ENCODE peak calls at places on chromosomes 13 and 19, in five cellular contexts. One of them, this sample, is unnamed. For H3K4me1, the result is how much of the 10 kb centered on the place peaks cover.

GRCh38 chr13:23792680-23793079 is 96.5 kb downstream of the MIPEP start:
- DNase-seq in left lung: no peak
- DNase-seq in GM23338: no peak
- DNase-seq in H9: no peak
- DNase-seq in BE2C: no peak
- DNase-seq in this sample: no peak

GRCh38 chr19:15577184-15577771 is 37.7 kb upstream of the CYP4F8 start:
- DNase-seq in left lung: no peak
- DNase-seq in GM23338: no peak
- DNase-seq in H9: no peak
- DNase-seq in BE2C: no peak
- DNase-seq in this sample: no peak

GRCh38 chr13:46839399-46839798 is 42.4 kb upstream of the ESD start:
- DNase-seq in left lung: no peak
- DNase-seq in GM23338: no peak
- DNase-seq in H9: no peak
- DNase-seq in BE2C: no peak
- DNase-seq in this sample: no peak

GRCh38 chr19:46913852-46914430 is 53.1 kb downstream of the ARHGAP35 start:
- DNase-seq in left lung: no peak
- DNase-seq in GM23338: no peak
- DNase-seq in H9: no peak
- DNase-seq in BE2C: no peak
- DNase-seq in this sample: no peak

GRCh38 chr13:95492044-95492801 is 60.3 kb upstream of the CLDN10 start:
- DNase-seq in left lung: no peak
- DNase-seq in GM23338: peak
- DNase-seq in H9: peak
- DNase-seq in BE2C: peak
- DNase-seq in this sample: no peak

GRCh38 chr19:6875218-6875617 is 12.2 kb upstream of the ADGRE1 start:
- DNase-seq in left lung: no peak
- DNase-seq in GM23338: no peak
- DNase-seq in H9: no peak
- DNase-seq in BE2C: no peak
- DNase-seq in this sample: no peak

GRCh38 chr13:49652691-49653305 is 24.5 kb downstream of the ARL11 start:
- DNase-seq in left lung: no peak
- DNase-seq in GM23338: peak
- DNase-seq in H9: peak
- DNase-seq in BE2C: peak
- DNase-seq in this sample: no peak

GRCh38 chr13:61383101-61383500 is 32.5 kb downstream of the PCDH20 start:
- DNase-seq in left lung: no peak
- DNase-seq in GM23338: no peak
- DNase-seq in H9: no peak
- DNase-seq in BE2C: no peak
- DNase-seq in this sample: no peak

GRCh38 chr19:6273701-6274601 is 5.8 kb downstream of the MLLT1 start:
- DNase-seq in left lung: peak
- DNase-seq in GM23338: no peak
- DNase-seq in H9: no peak
- DNase-seq in BE2C: peak
- DNase-seq in this sample: peak

GRCh38 chr13:97849305-97849704 is 104.2 kb upstream of the IPO5 start:
- DNase-seq in left lung: no peak
- DNase-seq in GM23338: peak
- DNase-seq in H9: no peak
- DNase-seq in BE2C: no peak
- DNase-seq in this sample: no peak

GRCh38 chr13:113291997-113292862 is 4.8 kb upstream of the LAMP1 start:
- DNase-seq in left lung: peak
- DNase-seq in GM23338: peak
- DNase-seq in H9: peak
- DNase-seq in BE2C: no peak
- DNase-seq in this sample: no peak

GRCh38 chr19:37699057-37699456 is 20.5 kb downstream of the ZNF607 start:
- DNase-seq in left lung: no peak
- DNase-seq in GM23338: peak
- DNase-seq in H9: no peak
- DNase-seq in BE2C: no peak
- DNase-seq in this sample: no peak

GRCh38 chr13:32176696-32177095 is 138.5 kb downstream of the ZAR1L start:
- DNase-seq in left lung: no peak
- DNase-seq in GM23338: no peak
- DNase-seq in H9: no peak
- DNase-seq in BE2C: no peak
- DNase-seq in this sample: no peak

GRCh38 chr13:43167058-43167457 is 143.7 kb downstream of the DNAJC15 start:
- DNase-seq in left lung: no peak
- DNase-seq in GM23338: no peak
- DNase-seq in H9: no peak
- DNase-seq in BE2C: no peak
- DNase-seq in this sample: no peak

GRCh38 chr19:931860-932646 is 6.2 kb downstream of the ARID3A start:
- DNase-seq in left lung: no peak
- DNase-seq in GM23338: no peak
- DNase-seq in H9: no peak
- DNase-seq in BE2C: no peak
- DNase-seq in this sample: no peak

GRCh38 chr19:44190020-44190419 is 22.3 kb upstream of the ZNF227 start:
- DNase-seq in left lung: no peak
- DNase-seq in GM23338: no peak
- DNase-seq in H9: no peak
- DNase-seq in BE2C: no peak
- DNase-seq in this sample: no peak

GRCh38 chr19:54030895-54031586 is 32.7 kb downstream of the VSTM1 start:
- DNase-seq in left lung: no peak
- DNase-seq in GM23338: peak
- DNase-seq in H9: no peak
- DNase-seq in BE2C: no peak
- DNase-seq in this sample: no peak

GRCh38 chr19:8512115-8512967 is 1.6 kb downstream of the ZNF414 start:
- DNase-seq in left lung: no peak
- DNase-seq in GM23338: peak
- DNase-seq in H9: peak
- DNase-seq in BE2C: peak
- DNase-seq in this sample: peak

GRCh38 chr19:40279120-40279551 is 6.0 kb downstream of the AKT2 start:
- DNase-seq in left lung: no peak
- DNase-seq in GM23338: no peak
- DNase-seq in H9: no peak
- DNase-seq in BE2C: no peak
- DNase-seq in this sample: no peak

GRCh38 chr13:33639158-33639557 is 178.8 kb upstream of the RFC3 start:
- DNase-seq in left lung: no peak
- DNase-seq in GM23338: no peak
- DNase-seq in H9: no peak
- DNase-seq in BE2C: no peak
- DNase-seq in this sample: no peak

GRCh38 chr13:53873558-53873957 is 844.9 kb downstream of the OLFM4 start:
- DNase-seq in left lung: no peak
- DNase-seq in GM23338: peak
- DNase-seq in H9: peak
- DNase-seq in BE2C: no peak
- DNase-seq in this sample: no peak

GRCh38 chr19:50496189-50497029 is 14.6 kb downstream of the JOSD2 start:
- DNase-seq in left lung: no peak
- DNase-seq in GM23338: peak
- DNase-seq in H9: peak
- DNase-seq in BE2C: no peak
- DNase-seq in this sample: no peak

GRCh38 chr13:114319441-114319871 is 5.2 kb downstream of the CHAMP1 start:
- DNase-seq in left lung: no peak
- DNase-seq in GM23338: no peak
- DNase-seq in H9: no peak
- DNase-seq in BE2C: no peak
- DNase-seq in this sample: no peak

GRCh38 chr19:5131866-5132561 is 163.1 kb downstream of the KDM4B start:
- DNase-seq in left lung: no peak
- DNase-seq in GM23338: no peak
- DNase-seq in H9: no peak
- DNase-seq in BE2C: no peak
- DNase-seq in this sample: no peak

GRCh38 chr13:109273326-109273751 is 513.0 kb downstream of the IRS2 start:
- DNase-seq in left lung: no peak
- DNase-seq in GM23338: no peak
- DNase-seq in H9: no peak
- DNase-seq in BE2C: no peak
- DNase-seq in this sample: no peak

GRCh38 chr19:37691881-37692504 is 27.6 kb downstream of the ZNF607 start:
- DNase-seq in left lung: peak
- DNase-seq in GM23338: peak
- DNase-seq in H9: peak
- DNase-seq in BE2C: peak
- DNase-seq in this sample: peak

GRCh38 chr19:38547446-38547845 is 70.3 kb downstream of the MAP4K1 start:
- DNase-seq in left lung: no peak
- DNase-seq in GM23338: no peak
- DNase-seq in H9: no peak
- DNase-seq in BE2C: no peak
- DNase-seq in this sample: no peak

GRCh38 chr19:9073806-9074205 is 13.1 kb upstream of the OR1M1 start:
- DNase-seq in left lung: no peak
- DNase-seq in GM23338: peak
- DNase-seq in H9: peak
- DNase-seq in BE2C: no peak
- DNase-seq in this sample: no peak

GRCh38 chr19:51295382-51296126 is 15.9 kb upstream of the IGLON5 start:
- DNase-seq in left lung: no peak
- DNase-seq in GM23338: peak
- DNase-seq in H9: peak
- DNase-seq in BE2C: no peak
- DNase-seq in this sample: no peak

GRCh38 chr13:48158290-48158689 is 63.4 kb upstream of the MED4 start:
- DNase-seq in left lung: peak
- DNase-seq in GM23338: no peak
- DNase-seq in H9: no peak
- DNase-seq in BE2C: no peak
- DNase-seq in this sample: no peak

GRCh38 chr19:3361384-3362216 is 4.8 kb upstream of the NFIC start:
- DNase-seq in left lung: no peak
- DNase-seq in GM23338: no peak
- DNase-seq in H9: no peak
- DNase-seq in BE2C: no peak
- DNase-seq in this sample: peak
- H3K4me1 ChIP-seq in left lung: under half
- H3K4me1 ChIP-seq in GM23338: under half
- H3K4me1 ChIP-seq in H9: under half
- H3K4me1 ChIP-seq in BE2C: under half
- H3K4me1 ChIP-seq in this sample: under half

DNA sequence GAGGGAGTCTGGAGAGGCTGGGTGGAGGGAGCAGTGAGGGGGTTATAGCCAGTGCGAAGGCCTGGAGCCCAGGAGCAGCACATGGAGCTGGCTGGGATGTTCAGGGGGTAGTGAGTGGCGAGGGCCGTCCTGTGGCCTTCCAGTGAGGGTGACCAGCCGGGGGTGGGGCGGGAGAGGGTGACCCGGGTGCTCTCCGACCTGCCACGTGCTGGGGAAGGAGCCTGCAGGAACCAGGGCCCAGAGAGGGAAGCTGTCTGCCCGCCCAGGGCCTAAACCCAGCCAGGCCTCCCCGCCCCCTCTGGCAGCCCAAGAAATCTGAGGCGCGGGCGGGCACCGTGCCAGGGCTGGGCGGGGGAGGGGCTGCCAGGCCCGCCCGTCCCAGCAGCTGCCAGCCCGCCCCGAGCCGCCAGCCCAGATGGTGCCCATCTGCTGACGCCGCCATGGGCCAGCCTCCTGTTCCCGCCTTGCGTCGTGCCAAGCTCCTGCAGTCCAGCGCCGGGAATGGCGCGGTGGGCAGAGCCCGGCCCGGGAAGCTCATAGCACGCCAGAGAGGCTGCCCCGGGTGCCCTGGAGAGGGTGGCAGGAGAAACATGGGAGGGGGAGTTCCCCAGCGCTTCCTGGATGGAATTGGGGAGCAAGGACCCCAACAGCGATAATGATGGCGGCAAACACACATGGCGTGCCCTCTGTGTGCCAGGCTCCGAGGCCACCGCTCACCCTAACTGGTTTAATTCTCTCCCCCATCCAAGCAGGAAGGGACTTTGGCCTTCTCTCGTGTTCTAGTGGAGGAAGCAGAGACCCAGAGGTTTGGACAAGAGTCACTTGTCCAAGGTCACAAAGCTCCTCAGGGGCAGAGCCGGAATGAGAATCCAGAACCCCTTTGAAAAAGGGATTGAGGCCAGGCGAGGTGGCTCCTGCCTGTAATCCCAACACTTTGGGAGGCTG is 21.5 kb downstream of the NFIC start:
- DNase-seq in left lung: peak
- DNase-seq in GM23338: no peak
- DNase-seq in H9: no peak
- DNase-seq in BE2C: peak
- DNase-seq in this sample: peak
- TF ChIP-seq CTCF in left lung: no peak
- TF ChIP-seq CTCF in GM23338: no peak
- TF ChIP-seq CTCF in H9: no peak
- TF ChIP-seq CTCF in BE2C: no peak
- TF ChIP-seq CTCF in this sample: no peak

DNA sequence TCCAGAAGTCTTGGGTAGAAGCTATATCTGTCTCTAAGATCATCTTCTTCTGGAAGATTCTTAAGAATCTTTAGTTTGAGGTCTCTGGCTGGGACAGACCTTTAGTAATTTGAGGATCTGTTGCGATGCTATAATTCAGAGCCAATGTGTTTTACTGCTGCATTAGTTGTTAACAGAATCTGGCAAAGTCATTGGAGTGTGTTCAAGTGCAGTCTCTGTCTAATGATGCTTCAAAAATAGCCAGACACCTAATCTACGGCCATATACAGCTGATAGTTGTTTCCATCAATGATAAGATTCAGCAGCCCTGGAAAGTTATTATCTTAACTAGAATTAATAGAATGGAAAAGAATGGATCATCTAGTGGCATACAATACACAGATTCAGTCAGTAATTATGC is 72.6 kb downstream of the CDK8 start:
- DNase-seq in left lung: no peak
- DNase-seq in GM23338: no peak
- DNase-seq in H9: no peak
- DNase-seq in BE2C: no peak
- DNase-seq in this sample: no peak
- H3K4me1 ChIP-seq in left lung: under half
- H3K4me1 ChIP-seq in GM23338: under half
- H3K4me1 ChIP-seq in H9: under half
- H3K4me1 ChIP-seq in BE2C: under half
- H3K4me1 ChIP-seq in this sample: under half

GRCh38 chr13:30072818-30073186 is 222.4 kb upstream of the UBL3 start:
- DNase-seq in left lung: no peak
- DNase-seq in GM23338: no peak
- DNase-seq in H9: no peak
- DNase-seq in BE2C: no peak
- DNase-seq in this sample: no peak
- TF ChIP-seq CTCF in left lung: no peak
- TF ChIP-seq CTCF in GM23338: no peak
- TF ChIP-seq CTCF in H9: no peak
- TF ChIP-seq CTCF in BE2C: no peak
- TF ChIP-seq CTCF in this sample: no peak

GRCh38 chr13:90321281-90321931 is 1026.1 kb upstream of the MIR17HG start:
- DNase-seq in left lung: no peak
- DNase-seq in GM23338: no peak
- DNase-seq in H9: no peak
- DNase-seq in BE2C: no peak
- DNase-seq in this sample: no peak

GRCh38 chr13:90315061-90315460 is 1032.4 kb upstream of the MIR17HG start:
- DNase-seq in left lung: no peak
- DNase-seq in GM23338: peak
- DNase-seq in H9: no peak
- DNase-seq in BE2C: no peak
- DNase-seq in this sample: no peak

GRCh38 chr13:90320663-90321062 is 1026.8 kb upstream of the MIR17HG start:
- DNase-seq in left lung: no peak
- DNase-seq in GM23338: no peak
- DNase-seq in H9: no peak
- DNase-seq in BE2C: no peak
- DNase-seq in this sample: no peak
- H3K4me1 ChIP-seq in left lung: under half
- H3K4me1 ChIP-seq in GM23338: under half
- H3K4me1 ChIP-seq in H9: under half
- H3K4me1 ChIP-seq in BE2C: under half
- H3K4me1 ChIP-seq in this sample: under half

This sample was measured in pancreas.